ENCODE peak calls at places on chromosomes 6 and 20, in four cellular contexts. I is H9, A is H1, H is IMR-90. F is an unnamed sample.

GRCh38 chr6:31116661-31117385 is 2.2 kb downstream of the PSORS1C1 start:
- DNase-seq in H (no peak), A (no peak), I (no peak), F (no peak)

GRCh38 chr6:24919404-24919892 is 16.3 kb downstream of the RIPOR2 start:
- DNase-seq in A (no peak), I (no peak), H (no peak), F (peak)

GRCh38 chr6:134585529-134585873 is 267.6 kb upstream of the SGK1 start:
- DNase-seq in H (no peak), I (no peak), A (no peak), F (peak)

GRCh38 chr20:50144362-50144761 is 9.2 kb downstream of the PEDS1 start:
- DNase-seq in A (no peak), H (peak), I (no peak), F (peak)

GRCh38 chr6:37369321-37370196 is 15.8 kb downstream of the RNF8 start:
- DNase-seq in A (no peak), H (peak), I (no peak), F (no peak)

GRCh38 chr20:23415555-23415954 is 5.7 kb downstream of the NAPB start:
- DNase-seq in A (no peak), H (no peak), I (no peak), F (no peak)

GRCh38 chr20:29878777-29879442 is 1378.6 kb upstream of the DEFB115 start:
- DNase-seq in I (no peak), H (no peak), A (no peak), F (no peak)

GRCh38 chr6:15654250-15654649 is 8.6 kb downstream of the DTNBP1 start:
- DNase-seq in H (peak), A (no peak), I (no peak), F (no peak)

GRCh38 chr6:63533952-63534351 is 38.3 kb upstream of the LOC128125822 start:
- DNase-seq in H (no peak), A (no peak), I (no peak), F (no peak)

GRCh38 chr6:144781836-144782235 is 496.7 kb downstream of the UTRN start:
- DNase-seq in H (no peak), I (no peak), A (no peak), F (no peak)

GRCh38 chr6:34206726-34207125 is 29.9 kb upstream of the HMGA1 start:
- DNase-seq in A (no peak), H (no peak), I (no peak), F (no peak)
- H2BK5ac ChIP-seq in A (no peak), H (no peak), I (no peak), F (no peak)

GRCh38 chr6:54291146-54291545 is 17.1 kb upstream of the TINAG start:
- DNase-seq in H (peak), I (no peak), A (no peak), F (peak)

GRCh38 chr6:54291738-54292137 is 16.5 kb upstream of the TINAG start:
- DNase-seq in A (no peak), I (no peak), H (peak), F (peak)

GRCh38 chr6:54299542-54300269 is 8.5 kb upstream of the TINAG start:
- DNase-seq in H (peak), A (no peak), I (no peak), F (no peak)

GRCh38 chr6:54294965-54295532 is 13.2 kb upstream of the TINAG start:
- DNase-seq in I (no peak), H (no peak), A (no peak), F (no peak)
- H4K8ac ChIP-seq in I (no peak), H (no peak), A (no peak), F (no peak)

GRCh38 chr20:35942243-35942642 is 12.1 kb downstream of the SCAND1 start:
- DNase-seq in H (no peak), I (no peak), A (no peak), F (peak)

GRCh38 chr20:35944189-35944588 is 10.1 kb downstream of the SCAND1 start:
- DNase-seq in I (no peak), A (no peak), H (no peak), F (no peak)

GRCh38 chr20:35934050-35934449 is 20.3 kb downstream of the SCAND1 start:
- DNase-seq in A (peak), H (no peak), I (peak), F (peak)

GRCh38 chr20:35941620-35942019 is 12.7 kb downstream of the SCAND1 start:
- DNase-seq in I (no peak), H (no peak), A (no peak), F (no peak)

DNA sequence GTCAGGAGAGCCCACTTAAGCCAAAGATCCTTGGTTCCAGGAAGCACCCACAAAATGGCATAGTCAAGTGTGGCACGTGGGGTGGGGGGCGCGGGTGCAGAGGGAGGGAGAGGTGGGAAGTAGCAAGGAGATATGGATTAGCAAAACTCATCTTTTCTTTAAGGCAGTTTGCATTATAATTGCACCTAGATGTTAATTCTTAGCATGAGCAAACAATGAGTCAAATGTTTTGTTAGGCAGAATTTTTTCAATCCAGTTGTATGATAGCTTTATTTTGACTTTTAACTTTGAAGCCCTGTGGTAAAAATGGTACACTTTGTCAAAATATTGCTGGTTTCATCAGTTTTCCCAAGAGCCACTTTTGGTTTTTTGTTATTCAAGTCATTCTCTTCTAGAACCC is 15.0 kb downstream of the SCAND1 start:
- DNase-seq in I (no peak), A (no peak), H (peak), F (no peak)
- H4K5ac ChIP-seq in I (no peak), A (no peak), H (no peak), F (no peak)

DNA sequence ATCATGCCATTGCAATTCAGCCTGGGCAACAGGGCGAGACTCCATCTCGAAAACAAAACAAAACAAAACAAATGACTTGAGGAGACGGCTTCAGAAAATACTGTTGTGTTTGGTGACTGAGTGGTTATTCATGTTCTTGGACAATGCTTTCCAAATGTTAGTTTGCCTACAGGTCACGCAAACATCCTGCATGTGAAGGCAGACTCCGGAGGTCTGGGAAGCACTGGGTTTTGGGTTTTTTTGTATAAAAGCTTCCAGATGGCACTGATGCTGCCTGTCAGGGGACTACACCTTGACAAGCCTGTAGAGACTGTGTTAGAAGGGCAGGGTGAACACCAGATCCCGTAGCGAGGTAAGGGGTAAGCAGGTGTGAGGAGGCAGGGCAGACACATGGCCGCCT is 81.7 kb downstream of the THBS2 start:
- DNase-seq in A (no peak), I (no peak), H (peak), F (no peak)
- H2BK5ac ChIP-seq in A (no peak), I (no peak), H (peak), F (no peak)

F was measured in mesendoderm.